ENCODE peak calls at places on chromosomes 3 and 15, in nine cellular contexts. W is dorsolateral prefrontal cortex; R is ovary; B is colonic mucosa; H is SK-N-SH; P is AG04450; G is aorta; Y is CD8-positive, alpha-beta memory T cell; L is cardiac muscle cell. D is an unnamed sample. For H3K27me3, the result is how much of the 10 kb centered on the place peaks cover.

GRCh38 chr3:38226273-38226672 is 39.3 kb upstream of the SLC22A13 start:
- DNase-seq in R (no peak), L (no peak), Y (no peak), H (no peak), G (no peak), W (no peak), B (no peak), P (no peak), D (no peak)

GRCh38 chr3:14478943-14479550 is 61.1 kb downstream of the GRIP2 start:
- DNase-seq in B (no peak), H (no peak), W (no peak), G (peak), P (no peak), Y (no peak), L (no peak), R (peak), D (no peak)

GRCh38 chr15:41987925-41988275 is 15.5 kb upstream of the EHD4 start:
- DNase-seq in W (no peak), B (no peak), H (no peak), Y (no peak), L (no peak), P (no peak), G (peak), R (no peak), D (no peak)

GRCh38 chr3:150447631-150448465 is 39.8 kb downstream of the TSC22D2 start:
- DNase-seq in H (no peak), W (no peak), Y (no peak), G (no peak), R (no peak), B (no peak), P (no peak), L (no peak), D (no peak)

GRCh38 chr3:192629429-192629828 is 97.9 kb downstream of the FGF12 start:
- DNase-seq in B (no peak), L (no peak), H (no peak), G (no peak), W (no peak), P (no peak), Y (no peak), R (no peak), D (no peak)

GRCh38 chr15:35886765-35887164 is 340.8 kb upstream of the DPH6 start:
- DNase-seq in H (peak), G (no peak), P (no peak), L (no peak), Y (no peak), W (no peak), R (no peak), B (no peak), D (no peak)

GRCh38 chr3:195270350-195271115 is 426 bp downstream of the XXYLT1 start:
- DNase-seq in H (peak), Y (no peak), R (peak), G (no peak), W (peak), P (no peak), L (peak), B (peak), D (no peak)

GRCh38 chr3:10993729-10994065 is 1.1 kb downstream of the SLC6A1 start:
- DNase-seq in L (no peak), B (no peak), W (no peak), H (no peak), P (no peak), R (no peak), G (no peak), Y (no peak), D (no peak)

GRCh38 chr3:171896341-171896740 is 53.2 kb downstream of the TMEM212 start:
- DNase-seq in L (no peak), R (no peak), P (no peak), G (no peak), B (no peak), H (no peak), W (no peak), Y (no peak), D (no peak)

GRCh38 chr3:169145551-169145950 is 518.0 kb downstream of the MECOM start:
- DNase-seq in P (no peak), Y (no peak), B (no peak), R (no peak), L (no peak), G (no peak), H (no peak), W (no peak), D (no peak)

GRCh38 chr3:149623819-149624218 is 34.0 kb downstream of the WWTR1 start:
- DNase-seq in H (no peak), L (no peak), P (no peak), Y (no peak), W (no peak), R (no peak), B (no peak), G (no peak), D (no peak)

GRCh38 chr3:140242818-140243276 is 307.9 kb downstream of the CLSTN2 start:
- DNase-seq in H (no peak), Y (no peak), R (no peak), B (no peak), G (no peak), P (no peak), L (peak), W (peak), D (no peak)

GRCh38 chr3:177633671-177634207 is 436.5 kb upstream of the TBL1XR1 start:
- DNase-seq in H (no peak), B (no peak), P (peak), L (no peak), Y (no peak), W (no peak), G (no peak), R (no peak), D (no peak)

GRCh38 chr3:121942116-121942786 is 48.0 kb downstream of the SLC15A2 start:
- DNase-seq in R (no peak), H (no peak), L (no peak), B (peak), P (no peak), Y (no peak), W (no peak), G (no peak), D (no peak)

GRCh38 chr3:172760406-172760805 is 9.9 kb downstream of the ECT2 start:
- DNase-seq in Y (no peak), G (no peak), H (no peak), B (no peak), L (no peak), W (no peak), P (no peak), R (no peak), D (no peak)

GRCh38 chr15:68258684-68259083 is 18.9 kb upstream of the FEM1B start:
- DNase-seq in H (no peak), W (no peak), P (no peak), G (no peak), L (no peak), B (no peak), R (no peak), Y (peak), D (no peak)

GRCh38 chr3:166785851-166786250 is 594.2 kb downstream of the ZBBX start:
- DNase-seq in P (no peak), H (no peak), Y (no peak), R (no peak), W (no peak), B (no peak), G (no peak), L (no peak), D (no peak)

GRCh38 chr3:37307321-37307720 is 132.9 kb upstream of the LRRFIP2 start:
- DNase-seq in L (no peak), W (no peak), R (no peak), G (no peak), P (no peak), Y (no peak), H (no peak), B (no peak), D (no peak)

GRCh38 chr3:13507791-13508339 is 27.8 kb downstream of the HDAC11 start:
- DNase-seq in H (peak), P (no peak), Y (no peak), W (no peak), R (peak), G (peak), L (no peak), B (no peak), D (no peak)

GRCh38 chr15:42603978-42604377 is 28.6 kb downstream of the STARD9 start:
- DNase-seq in G (no peak), Y (no peak), B (no peak), L (no peak), H (no peak), R (no peak), P (no peak), W (no peak), D (no peak)

GRCh38 chr3:12345141-12345561 is 56.3 kb downstream of the PPARG start:
- DNase-seq in L (no peak), H (no peak), R (no peak), P (no peak), B (no peak), G (no peak), Y (no peak), W (no peak), D (no peak)

GRCh38 chr15:73442436-73442835 is 528 bp upstream of the REC114 start:
- DNase-seq in R (no peak), H (no peak), P (no peak), G (no peak), W (no peak), L (no peak), B (no peak), Y (no peak), D (no peak)
- H3K27me3 ChIP-seq in R (under half), H (under half), P (under half), G (under half), W (under half), L (under half), B (under half), Y (under half), D (under half)

GRCh38 chr3:123353227-123353851 is 95.6 kb downstream of the ADCY5 start:
- DNase-seq in W (no peak), L (no peak), Y (no peak), B (no peak), R (no peak), G (peak), H (no peak), P (no peak), D (no peak)
- H3K27me3 ChIP-seq in W (under half), L (under half), Y (under half), B (under half), R (under half), G (under half), H (under half), P (under half), D (under half)

GRCh38 chr15:39598958-39599845 is 18.3 kb downstream of the THBS1 start:
- DNase-seq in P (no peak), Y (no peak), B (no peak), H (no peak), W (no peak), R (no peak), G (no peak), L (no peak), D (no peak)

GRCh38 chr15:39597751-39598185 is 16.9 kb downstream of the THBS1 start:
- DNase-seq in B (no peak), G (no peak), L (no peak), P (no peak), W (no peak), H (no peak), Y (no peak), R (no peak), D (no peak)

GRCh38 chr15:39598186-39598850 is 17.4 kb downstream of the THBS1 start:
- DNase-seq in W (no peak), Y (no peak), P (no peak), B (no peak), L (no peak), H (no peak), G (no peak), R (no peak), D (no peak)

GRCh38 chr15:39602143-39602542 is 21.3 kb downstream of the THBS1 start:
- DNase-seq in L (no peak), G (no peak), P (no peak), R (no peak), W (no peak), H (no peak), Y (no peak), B (no peak), D (no peak)

DNA sequence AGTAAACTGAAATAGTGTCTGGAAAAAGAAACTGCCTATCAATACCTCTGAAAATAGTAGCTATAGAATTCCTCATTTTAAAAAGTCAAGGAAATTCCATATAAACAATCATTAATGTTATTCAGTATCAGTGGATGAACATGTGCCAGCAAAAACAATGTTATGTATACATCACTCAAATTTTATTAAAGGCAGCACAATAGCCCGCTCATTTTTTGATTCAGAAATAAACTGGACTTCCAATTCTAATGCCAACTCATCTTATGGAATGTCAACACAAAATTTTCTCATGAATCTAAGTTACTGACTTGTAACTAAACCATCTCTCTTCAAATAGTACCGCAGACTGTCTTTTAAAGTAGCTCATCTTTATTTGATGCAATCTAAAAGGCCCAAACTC is 19.0 kb downstream of the THBS1 start:
- DNase-seq in L (no peak), B (no peak), P (no peak), R (no peak), G (no peak), H (no peak), Y (no peak), W (no peak), D (no peak)
- H3K27me3 ChIP-seq in L (under half), B (under half), P (under half), R (under half), G (under half), H (under half), Y (under half), W (under half), D (under half)

GRCh38 chr3:113783463-113783862 is 36.6 kb downstream of the ATP6V1A start:
- DNase-seq in Y (no peak), P (peak), W (no peak), B (no peak), G (no peak), H (no peak), L (no peak), R (no peak), D (no peak)

GRCh38 chr3:113783980-113784379 is 37.1 kb downstream of the ATP6V1A start:
- DNase-seq in W (no peak), B (no peak), P (no peak), Y (no peak), L (no peak), H (no peak), R (no peak), G (no peak), D (no peak)
- H3K27me3 ChIP-seq in W (under half), B (under half), P (under half), Y (under half), L (under half), H (under half), R (under half), G (under half), D (under half)

GRCh38 chr3:43854916-43855315 is 164.2 kb downstream of the ABHD5 start:
- DNase-seq in L (no peak), R (no peak), Y (no peak), P (no peak), G (no peak), H (no peak), B (no peak), W (no peak), D (no peak)
- H3K27me3 ChIP-seq in L (under half), R (under half), Y (under half), P (under half), G (under half), H (under half), B (under half), W (under half), D (half or more)

D was measured in stomach.